ENCODE peak calls at places on chromosomes 7 and 10, in six cellular contexts. Z, K, C, U, M and N are unnamed samples.

GRCh38 chr10:60898372-60898771 is 45.6 kb downstream of the RHOBTB1 start:
- DNase-seq in Z (no peak), K (no peak), C (peak), U (no peak), M (no peak), N (no peak)

GRCh38 chr10:63760034-63760707 is 239.0 kb downstream of the REEP3 start:
- DNase-seq in Z (peak), K (no peak), C (no peak), U (no peak), M (no peak), N (no peak)

GRCh38 chr10:86440874-86441838 is 74.6 kb upstream of the GRID1 start:
- DNase-seq in Z (no peak), K (peak), C (no peak), U (peak), M (no peak), N (peak)

GRCh38 chr10:46523119-46523880 is 33.2 kb downstream of the GPRIN2 start:
- DNase-seq in Z (no peak), K (no peak), C (no peak), U (peak), M (peak), N (no peak)

GRCh38 chr7:116500071-116500853 is 724 bp downstream of the CAV2 start:
- DNase-seq in Z (peak), K (no peak), C (peak), U (peak), M (peak), N (no peak)

GRCh38 chr10:33231621-33232350 is 102.7 kb downstream of the NRP1 start:
- DNase-seq in Z (no peak), K (no peak), C (no peak), U (no peak), M (no peak), N (no peak)

GRCh38 chr10:113357688-113358306 is 195.1 kb upstream of the HABP2 start:
- DNase-seq in Z (no peak), K (no peak), C (no peak), U (no peak), M (no peak), N (no peak)

GRCh38 chr7:43653466-43653865 is 70.6 kb downstream of the STK17A start:
- DNase-seq in Z (no peak), K (no peak), C (no peak), U (no peak), M (no peak), N (no peak)

GRCh38 chr10:34187201-34187600 is 627.9 kb downstream of the PARD3 start:
- DNase-seq in Z (no peak), K (peak), C (no peak), U (no peak), M (no peak), N (no peak)

GRCh38 chr7:82677493-82677892 is 233.9 kb upstream of the CACNA2D1 start:
- DNase-seq in Z (no peak), K (no peak), C (no peak), U (peak), M (no peak), N (no peak)

GRCh38 chr7:112226701-112227276 is 20.3 kb downstream of the ZNF277 start:
- DNase-seq in Z (no peak), K (no peak), C (no peak), U (peak), M (no peak), N (no peak)

GRCh38 chr7:139845443-139845805 is 16.4 kb downstream of the TBXAS1 start:
- DNase-seq in Z (no peak), K (no peak), C (no peak), U (no peak), M (no peak), N (no peak)

GRCh38 chr10:58514102-58514472 is 1.4 kb downstream of the BICC1 start:
- DNase-seq in Z (no peak), K (no peak), C (no peak), U (no peak), M (no peak), N (no peak)

DNA sequence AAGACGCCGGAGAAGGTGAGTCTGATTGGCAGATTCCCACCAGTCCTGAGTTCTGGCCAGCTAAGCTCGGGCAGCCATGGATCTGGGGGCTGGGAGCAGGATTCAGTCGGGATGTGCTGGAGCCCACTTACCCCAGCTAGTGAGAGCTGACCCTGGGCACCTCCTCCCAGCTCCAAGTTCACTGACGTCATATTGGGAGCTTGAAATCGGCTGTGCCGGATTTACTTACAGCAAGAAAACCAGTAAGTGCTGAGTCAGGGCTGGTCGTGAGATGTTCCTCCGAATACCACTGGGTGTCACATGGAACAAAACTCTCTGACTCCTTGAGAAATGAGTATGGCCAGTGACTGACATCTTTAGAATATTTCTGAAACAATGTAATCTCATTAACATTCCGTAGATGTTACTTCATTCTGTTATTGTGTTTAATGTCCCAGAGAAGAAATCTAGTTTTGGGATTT is 621.2 kb downstream of the SDK1 start:
- DNase-seq in Z (peak), K (peak), C (peak), U (peak), M (no peak), N (peak)
- TF ChIP-seq CTCF in Z (no peak), K (peak), C (peak), U (peak), M (peak), N (no peak)

DNA sequence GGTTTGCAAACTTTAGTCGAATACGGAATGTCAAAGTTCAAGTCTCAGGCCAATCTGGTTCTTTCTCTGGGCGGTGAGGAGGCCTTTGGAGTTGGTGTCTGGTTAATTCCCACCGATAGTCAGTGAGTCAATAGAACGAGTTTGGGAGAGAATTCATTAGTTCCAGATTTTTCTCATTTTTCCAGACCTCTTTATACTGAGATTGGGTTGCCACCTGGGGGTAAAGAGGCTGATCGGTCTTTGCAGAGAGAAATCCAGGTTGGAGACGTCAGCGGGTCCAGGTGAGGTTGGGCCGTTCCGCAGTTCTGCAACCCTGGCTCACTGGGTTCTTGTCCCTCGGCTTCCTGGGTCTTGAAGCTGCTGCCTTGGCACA is 1.3 kb downstream of the CUX1 start:
- DNase-seq in Z (no peak), K (no peak), C (no peak), U (no peak), M (no peak), N (no peak)
- H3K4me3 ChIP-seq in Z (no peak), K (no peak), C (no peak), U (no peak), M (no peak), N (no peak)

DNA sequence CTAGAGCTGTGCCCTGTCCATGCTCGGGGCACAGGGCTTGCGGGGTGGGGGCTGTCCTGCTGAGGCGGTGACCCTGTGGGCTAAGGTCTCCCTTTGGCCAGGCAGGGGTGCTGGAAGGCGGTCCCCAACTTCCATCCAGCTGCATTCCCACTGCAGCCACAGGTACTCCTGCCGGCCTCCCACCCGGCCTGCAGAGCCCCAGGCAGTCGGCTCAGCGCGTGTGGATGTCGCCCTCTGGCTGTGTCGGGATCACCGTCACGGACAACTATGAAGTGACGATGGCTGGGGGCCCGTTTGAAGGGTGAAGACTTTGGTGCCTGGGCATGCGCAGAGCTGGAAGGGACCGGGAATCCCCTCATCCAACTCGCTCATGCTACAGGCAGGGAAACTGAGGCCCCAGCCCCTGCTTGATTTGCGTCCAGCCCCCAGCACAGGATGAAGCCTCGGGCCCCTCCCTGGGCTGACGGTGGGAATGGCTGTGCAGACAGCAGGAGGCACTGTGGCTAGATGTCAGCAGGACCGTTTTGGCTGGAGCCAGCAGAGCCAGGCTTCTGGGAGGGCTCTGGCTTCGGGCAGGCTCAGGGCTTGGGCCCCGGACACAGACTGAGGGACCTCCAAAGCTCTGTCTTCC is 2.3 kb upstream of the TMEM184A start:
- DNase-seq in Z (no peak), K (no peak), C (no peak), U (peak), M (peak), N (no peak)
- TF ChIP-seq CTCF in Z (no peak), K (no peak), C (peak), U (peak), M (no peak), N (no peak)

GRCh38 chr7:2974093-2974819 is 69.4 kb downstream of the CARD11 start:
- DNase-seq in Z (no peak), K (no peak), C (no peak), U (no peak), M (no peak), N (no peak)
- H3K4me3 ChIP-seq in Z (no peak), K (no peak), C (no peak), U (no peak), M (no peak), N (no peak)

GRCh38 chr7:121304259-121304658 is 24.5 kb upstream of the WNT16 start:
- DNase-seq in Z (no peak), K (no peak), C (no peak), U (no peak), M (no peak), N (no peak)

GRCh38 chr7:121305109-121305508 is 23.7 kb upstream of the WNT16 start:
- DNase-seq in Z (no peak), K (no peak), C (no peak), U (peak), M (no peak), N (no peak)

GRCh38 chr7:121301441-121302213 is 27.2 kb upstream of the WNT16 start:
- DNase-seq in Z (no peak), K (no peak), C (no peak), U (peak), M (no peak), N (no peak)

GRCh38 chr7:121302214-121302745 is 26.5 kb upstream of the WNT16 start:
- DNase-seq in Z (no peak), K (no peak), C (no peak), U (peak), M (no peak), N (no peak)

DNA sequence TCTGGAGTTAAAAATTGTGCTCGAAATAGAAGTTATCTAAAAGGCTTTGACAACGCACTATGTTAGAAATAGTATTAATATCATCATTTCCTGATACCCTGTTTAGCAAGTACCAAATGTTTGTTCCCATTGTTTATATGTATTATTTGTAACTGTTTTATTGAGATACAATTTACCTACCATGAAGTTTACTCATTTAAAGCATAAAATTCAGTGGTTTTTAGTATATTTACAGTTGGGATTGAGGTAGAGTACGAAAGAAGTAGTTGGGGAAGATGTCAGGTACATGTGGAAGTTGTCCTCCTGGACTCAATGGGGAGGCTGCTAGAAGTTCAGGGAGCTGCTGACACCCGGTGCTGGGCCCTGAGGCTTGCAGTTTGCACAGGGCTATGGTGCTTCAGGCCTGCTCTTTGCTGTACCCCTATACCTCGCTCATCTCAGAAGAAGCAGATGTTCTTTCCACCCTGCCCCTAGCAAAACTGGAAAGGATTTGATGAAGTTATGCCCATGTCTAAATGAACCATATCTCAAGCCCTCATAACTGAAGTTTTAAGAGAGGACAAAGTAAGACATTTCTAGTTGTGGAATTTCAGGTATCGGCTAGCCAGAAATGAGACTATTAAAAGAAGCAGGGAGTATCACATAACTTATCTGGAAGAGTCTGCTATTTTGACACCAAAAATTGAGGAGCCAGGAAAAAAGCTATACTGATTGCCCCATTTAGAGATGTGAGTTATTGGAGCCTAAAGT is 25.2 kb upstream of the WNT16 start:
- DNase-seq in Z (no peak), K (no peak), C (no peak), U (no peak), M (no peak), N (no peak)
- TF ChIP-seq CTCF in Z (no peak), K (no peak), C (no peak), U (peak), M (no peak), N (peak)

GRCh38 chr7:137981175-137981574 is 20.7 kb downstream of the CREB3L2 start:
- DNase-seq in Z (no peak), K (no peak), C (peak), U (no peak), M (no peak), N (no peak)
- H3K4me3 ChIP-seq in Z (no peak), K (no peak), C (no peak), U (no peak), M (no peak), N (no peak)

DNA sequence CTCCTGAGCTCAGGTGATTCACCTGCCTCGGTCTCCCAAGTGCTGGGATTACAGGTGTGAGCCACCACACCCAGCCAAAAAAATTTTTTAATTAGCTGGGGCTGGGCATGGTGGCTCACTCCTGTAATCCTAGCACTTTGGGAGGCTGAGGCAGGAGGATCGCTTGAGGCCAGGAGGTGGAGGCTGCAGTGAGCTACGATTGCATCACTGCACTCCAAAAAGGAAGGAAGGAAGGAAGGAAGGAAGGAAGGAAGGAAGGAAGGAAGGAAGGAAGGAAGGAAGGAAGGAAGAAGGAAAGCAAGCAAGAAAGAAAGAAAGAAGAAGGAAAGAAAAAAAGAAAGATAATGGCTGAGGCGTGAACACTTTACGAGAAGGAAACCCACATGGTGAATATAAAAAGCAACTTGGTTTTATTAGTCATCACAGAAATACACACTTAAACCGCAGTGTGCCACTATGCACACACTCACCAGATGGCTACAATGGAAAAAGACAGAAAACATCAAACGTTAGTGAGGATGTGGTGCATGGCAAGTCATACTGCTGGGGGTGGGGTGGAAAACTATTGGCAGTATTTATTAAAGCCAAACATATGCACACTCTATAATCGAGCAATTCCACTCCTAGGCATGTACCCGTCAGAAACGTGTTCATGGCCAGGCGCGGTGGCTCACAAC is 4.4 kb upstream of the CCL26 start:
- DNase-seq in Z (no peak), K (peak), C (peak), U (peak), M (no peak), N (peak)
- TF ChIP-seq CTCF in Z (no peak), K (no peak), C (no peak), U (no peak), M (peak), N (peak)

DNA sequence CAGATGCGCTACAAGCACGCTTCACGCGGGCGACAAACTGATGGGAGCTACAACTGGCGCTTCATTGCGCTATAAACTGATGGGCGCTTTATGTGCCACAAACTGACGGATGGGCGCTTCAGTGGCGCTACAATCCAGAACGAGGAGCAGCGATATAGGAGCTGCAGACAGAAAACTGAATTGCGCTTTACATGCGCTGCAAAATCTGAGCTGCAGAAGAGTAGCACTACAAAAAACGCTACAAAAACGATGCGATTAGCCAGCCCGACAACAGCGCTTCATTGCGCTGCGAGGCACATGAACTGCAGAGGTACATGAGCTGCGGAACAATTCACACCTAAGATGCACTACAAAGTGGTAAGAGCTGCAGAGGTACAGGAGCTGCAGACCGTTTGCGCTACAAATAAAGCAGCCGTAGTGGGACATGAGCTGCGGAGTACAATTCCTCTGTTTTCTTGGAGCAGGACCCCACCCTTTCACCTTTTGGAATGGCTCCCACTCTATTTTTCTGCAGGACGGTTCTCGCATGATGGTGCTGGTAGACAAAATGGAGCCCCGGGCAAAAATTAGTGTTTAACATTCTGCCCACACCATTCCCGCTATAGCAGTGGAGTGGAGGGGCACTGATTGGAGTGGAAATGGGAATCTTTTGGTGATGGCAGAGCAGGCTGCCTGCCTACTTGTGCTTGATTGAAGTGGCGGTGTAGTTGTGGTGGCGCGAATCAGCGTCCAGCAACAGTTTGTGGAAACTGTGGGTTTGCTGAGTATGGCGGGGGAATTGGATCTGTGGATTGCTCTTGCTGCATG is 1.2 kb upstream of the SGCE start:
- DNase-seq in Z (no peak), K (no peak), C (no peak), U (peak), M (no peak), N (no peak)
- H3K4me3 ChIP-seq in Z (peak), K (peak), C (peak), U (peak), M (peak), N (peak)

DNA sequence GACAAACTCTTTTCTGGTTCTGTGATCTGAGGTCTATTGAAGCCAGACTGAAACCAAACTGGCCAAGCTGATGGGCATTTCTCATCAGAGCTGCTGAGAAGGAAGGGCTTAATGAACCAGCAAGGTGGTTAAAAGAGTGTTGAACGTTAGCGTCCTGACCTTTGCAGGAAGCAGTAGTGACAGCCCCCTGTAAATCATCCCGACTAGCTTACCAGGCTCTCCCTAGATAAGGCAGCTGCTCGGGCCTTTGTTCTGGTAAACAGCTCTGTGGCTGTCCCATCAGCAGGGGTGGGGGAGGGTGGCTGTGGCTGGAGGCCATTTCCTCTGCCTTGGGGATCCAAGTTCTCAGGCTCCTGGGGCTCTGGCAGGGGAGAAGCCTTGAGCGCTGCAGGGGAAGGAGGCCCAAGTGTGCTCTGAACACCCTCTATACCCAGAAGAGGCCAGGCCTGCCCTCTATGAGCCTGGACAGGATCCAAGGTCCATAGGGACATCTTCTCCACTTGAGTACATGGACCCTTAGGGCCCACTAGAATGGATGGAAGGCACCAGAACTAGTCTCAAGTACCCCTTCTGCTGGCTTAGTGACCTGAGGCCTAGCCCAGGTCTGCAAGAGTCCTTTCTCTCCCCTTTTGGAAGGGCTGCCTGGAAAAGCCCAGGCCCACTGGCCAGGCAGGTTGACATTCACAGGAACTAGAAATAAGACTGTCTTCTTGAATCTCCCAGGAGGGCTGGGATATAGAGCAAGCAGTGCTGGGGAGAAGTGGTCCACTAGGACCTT is 134.6 kb downstream of the ARHGAP22 start:
- DNase-seq in Z (no peak), K (no peak), C (no peak), U (peak), M (no peak), N (no peak)
- TF ChIP-seq CTCF in Z (no peak), K (no peak), C (no peak), U (no peak), M (no peak), N (no peak)

GRCh38 chr10:133235891-133236321 is 1.7 kb upstream of the VENTX start:
- DNase-seq in Z (no peak), K (no peak), C (no peak), U (no peak), M (no peak), N (no peak)
- H3K4me3 ChIP-seq in Z (no peak), K (no peak), C (no peak), U (no peak), M (no peak), N (no peak)